ENCODE peak calls at places on chromosomes 12 and 14, in nine cellular contexts. W is spleen, F is tibial nerve, G is IMR-90, H is esophagus squamous epithelium, V is A549, L is heart left ventricle, Q is uterus, I is esophagus muscularis mucosa. D is an unnamed sample.

GRCh38 chr12:19489168-19489567 is 49.9 kb downstream of the AEBP2 start:
- DNase-seq in H (no peak), G (no peak), I (no peak), L (no peak), W (no peak), F (no peak), Q (no peak), V (no peak), D (no peak)

GRCh38 chr12:128818065-128819022 is 5.4 kb downstream of the SLC15A4 start:
- DNase-seq in H (no peak), V (no peak), F (no peak), Q (no peak), G (peak), I (no peak), L (peak), W (no peak), D (no peak)

GRCh38 chr14:101444116-101444515 is 117.2 kb upstream of the DIO3 start:
- DNase-seq in W (no peak), Q (no peak), H (no peak), I (peak), L (no peak), G (peak), V (peak), F (no peak), D (no peak)

GRCh38 chr14:75718199-75718598 is 57.2 kb downstream of the TTLL5 start:
- DNase-seq in W (no peak), Q (no peak), H (no peak), V (no peak), G (no peak), F (no peak), L (no peak), I (no peak), D (no peak)

GRCh38 chr12:91732086-91732485 is 413.6 kb downstream of the BTG1 start:
- DNase-seq in W (no peak), I (no peak), V (no peak), H (no peak), Q (no peak), F (no peak), G (peak), L (no peak), D (no peak)

GRCh38 chr14:33618361-33619095 is 332.3 kb downstream of the EGLN3 start:
- DNase-seq in I (no peak), G (no peak), L (no peak), H (no peak), V (no peak), F (no peak), W (no peak), Q (no peak), D (no peak)

GRCh38 chr14:88841741-88842140 is 17.3 kb downstream of the TTC8 start:
- DNase-seq in G (peak), Q (no peak), H (no peak), W (no peak), V (no peak), L (no peak), F (no peak), I (no peak), D (no peak)

GRCh38 chr14:86654558-86655184 is 1124.7 kb downstream of the FLRT2 start:
- DNase-seq in Q (peak), H (no peak), I (no peak), G (peak), W (no peak), F (peak), L (no peak), V (peak), D (no peak)

GRCh38 chr12:111112699-111113098 is 192.3 kb upstream of the MYL2 start:
- DNase-seq in Q (no peak), F (no peak), G (no peak), V (no peak), H (no peak), L (no peak), W (no peak), I (no peak), D (no peak)

GRCh38 chr14:38208825-38209562 is 1.3 kb downstream of the SSTR1 start:
- DNase-seq in W (peak), H (no peak), L (no peak), G (peak), I (no peak), F (no peak), Q (no peak), V (no peak), D (no peak)

GRCh38 chr14:29749327-29749726 is 178.3 kb downstream of the PRKD1 start:
- DNase-seq in I (no peak), V (no peak), Q (no peak), G (peak), L (no peak), F (no peak), H (no peak), W (no peak), D (no peak)

GRCh38 chr14:71321556-71322315 is 414.5 kb downstream of the PCNX1 start:
- DNase-seq in I (no peak), F (peak), V (peak), L (no peak), W (no peak), H (no peak), Q (no peak), G (peak), D (peak)

GRCh38 chr14:73143003-73143402 is 6.7 kb downstream of the PSEN1 start:
- DNase-seq in H (no peak), F (no peak), G (no peak), I (no peak), L (no peak), Q (no peak), W (no peak), V (no peak), D (no peak)

GRCh38 chr12:32049956-32050355 is 56.7 kb upstream of the BICD1 start:
- DNase-seq in Q (no peak), L (no peak), G (peak), H (no peak), I (no peak), W (no peak), F (no peak), V (no peak), D (no peak)
- H3K4me3 ChIP-seq in Q (no peak), L (no peak), G (no peak), H (no peak), I (no peak), W (no peak), F (no peak), V (no peak), D (no peak)

GRCh38 chr12:54125950-54126695 is 62.7 kb downstream of the SMUG1 start:
- DNase-seq in Q (peak), W (peak), F (peak), I (no peak), H (no peak), L (no peak), V (no peak), G (no peak), D (peak)
- TF ChIP-seq POLR2A in Q (peak), W (no peak), F (no peak), I (no peak), H (peak), L (no peak), V (no peak), G (no peak), D (peak)

DNA sequence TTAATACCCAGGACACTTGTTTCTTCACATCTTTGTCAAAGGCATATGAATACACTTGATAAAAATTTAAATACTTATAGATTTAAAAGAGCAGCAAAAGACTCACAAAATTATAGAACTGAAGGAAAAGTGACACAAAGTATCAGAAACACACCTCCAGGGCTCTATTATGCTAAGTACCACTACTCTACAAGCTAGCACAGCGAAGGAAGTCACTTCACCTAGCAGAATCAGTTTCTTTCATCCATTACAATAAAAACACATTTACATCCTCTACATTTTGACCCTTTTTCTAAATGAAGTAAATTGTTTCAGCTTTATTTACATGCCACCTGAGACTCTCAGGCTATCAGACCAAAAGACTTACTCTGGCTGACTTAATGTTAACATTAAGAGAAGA is 26.6 kb upstream of the PTPRB start:
- DNase-seq in W (no peak), F (no peak), V (no peak), G (no peak), L (no peak), I (no peak), Q (no peak), H (no peak), D (no peak)
- H3K4me3 ChIP-seq in W (no peak), F (no peak), V (no peak), G (no peak), L (peak), I (no peak), Q (no peak), H (no peak), D (no peak)

GRCh38 chr12:48183091-48183875 is at the start of gene CCDC184:
- DNase-seq in W (peak), H (no peak), V (peak), I (peak), L (peak), Q (peak), F (peak), G (peak), D (no peak)
- TF ChIP-seq POLR2A in W (no peak), H (no peak), V (peak), I (no peak), L (peak), Q (peak), F (no peak), G (no peak), D (no peak)

DNA sequence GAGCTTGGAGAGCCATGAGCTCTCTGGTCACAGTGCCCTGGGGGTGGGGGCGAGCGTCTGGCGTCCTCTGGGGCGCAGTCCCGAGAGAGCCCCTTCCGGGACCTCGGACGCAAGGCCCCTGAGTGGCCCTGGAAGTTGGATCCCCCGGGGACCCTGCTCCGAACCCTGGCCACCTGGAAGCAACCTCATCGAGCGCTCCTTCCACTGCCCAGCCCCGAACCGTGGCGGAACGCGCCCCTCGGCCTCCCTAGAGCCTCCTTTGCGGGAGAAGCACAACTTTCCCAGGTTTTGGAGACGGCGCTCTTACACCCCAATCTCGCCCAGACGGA is 1.2 kb downstream of the NOS1 start:
- DNase-seq in G (no peak), I (no peak), F (no peak), Q (no peak), W (no peak), L (no peak), V (no peak), H (no peak), D (no peak)
- H3K4me3 ChIP-seq in G (no peak), I (peak), F (peak), Q (no peak), W (no peak), L (peak), V (peak), H (peak), D (peak)

DNA sequence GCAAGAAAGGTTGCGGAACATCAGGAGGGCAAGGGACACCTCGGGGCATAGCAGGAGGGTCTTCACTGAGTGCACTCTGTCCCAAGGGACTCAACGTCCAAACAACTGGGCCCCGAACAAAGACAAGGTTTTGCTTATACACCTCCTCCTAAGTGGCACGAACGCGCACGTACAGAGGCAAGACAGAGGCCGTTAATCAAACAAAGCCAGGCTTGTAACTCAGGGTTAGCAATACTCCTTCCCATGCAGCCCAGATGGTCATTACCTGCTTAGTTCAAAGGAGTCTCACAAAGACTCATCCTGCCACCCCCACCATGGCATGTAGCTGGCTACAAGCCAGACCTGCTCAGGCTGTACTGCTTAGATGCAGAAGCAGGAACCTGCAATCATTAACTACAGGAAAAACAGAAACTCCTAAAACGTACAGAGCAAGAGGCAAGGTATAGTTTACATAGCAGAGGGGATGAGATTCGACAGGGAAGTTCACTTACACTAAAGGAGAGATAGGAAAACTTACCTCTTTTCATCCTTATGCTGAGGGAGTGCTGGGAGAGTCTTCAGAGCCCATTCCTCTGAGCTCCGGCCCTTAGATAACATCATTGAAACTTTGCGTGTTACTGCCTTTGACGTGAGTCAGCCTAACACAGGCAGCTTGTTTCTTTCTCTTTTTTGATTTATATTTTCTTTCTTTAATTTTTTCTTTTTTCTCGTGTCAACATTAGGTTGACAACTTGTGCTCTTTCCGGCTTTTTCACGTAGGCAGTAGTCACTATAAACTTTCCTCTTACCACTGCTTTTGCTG is 1319.1 kb downstream of the TMEM121 start:
- DNase-seq in H (no peak), I (no peak), F (no peak), G (no peak), W (peak), V (peak), Q (peak), L (no peak), D (no peak)
- TF ChIP-seq POLR2A in H (no peak), I (no peak), F (no peak), G (no peak), W (no peak), V (no peak), Q (no peak), L (no peak), D (no peak)

GRCh38 chr14:23525611-23526010 is 26.0 kb downstream of the ZFHX2 start:
- DNase-seq in I (no peak), Q (no peak), V (no peak), H (no peak), G (no peak), L (no peak), F (no peak), W (no peak), D (no peak)

GRCh38 chr14:23531391-23531790 is 20.2 kb downstream of the ZFHX2 start:
- DNase-seq in Q (no peak), W (peak), H (no peak), L (no peak), V (no peak), I (no peak), F (no peak), G (no peak), D (no peak)

GRCh38 chr14:23529016-23529740 is 22.4 kb downstream of the ZFHX2 start:
- DNase-seq in Q (no peak), I (no peak), F (no peak), W (peak), V (no peak), G (no peak), H (no peak), L (no peak), D (no peak)

GRCh38 chr14:23530360-23531055 is 21.1 kb downstream of the ZFHX2 start:
- DNase-seq in H (no peak), V (no peak), W (peak), G (no peak), Q (no peak), I (no peak), F (no peak), L (no peak), D (no peak)

GRCh38 chr14:23528555-23528954 is 23.0 kb downstream of the ZFHX2 start:
- DNase-seq in G (no peak), V (no peak), W (peak), H (no peak), F (no peak), L (no peak), Q (no peak), I (no peak), D (no peak)
- H3K4me3 ChIP-seq in G (no peak), V (no peak), W (no peak), H (no peak), F (no peak), L (no peak), Q (no peak), I (no peak), D (no peak)

D was measured in breast epithelium.